ENCODE peak calls at places on chromosomes 2 and 18, in six cellular contexts. One of them, this sample, is unnamed.

GRCh38 chr2:120312861-120313694 is 32.9 kb upstream of the INHBB start:
- DNase-seq in A549: peak
- DNase-seq in upper lobe of left lung: peak
- DNase-seq in transverse colon: peak
- DNase-seq in coronary artery: peak
- DNase-seq in PC-3: peak
- DNase-seq in this sample: peak

GRCh38 chr2:27583390-27583915 is 611 bp downstream of the ZNF512 start:
- DNase-seq in A549: no peak
- DNase-seq in upper lobe of left lung: no peak
- DNase-seq in transverse colon: no peak
- DNase-seq in coronary artery: no peak
- DNase-seq in PC-3: no peak
- DNase-seq in this sample: no peak

GRCh38 chr2:188294547-188294946 is 2.9 kb downstream of the GULP1 start:
- DNase-seq in A549: no peak
- DNase-seq in upper lobe of left lung: no peak
- DNase-seq in transverse colon: no peak
- DNase-seq in coronary artery: no peak
- DNase-seq in PC-3: peak
- DNase-seq in this sample: no peak

GRCh38 chr18:67072789-67073188 is 443.7 kb downstream of the DSEL start:
- DNase-seq in A549: no peak
- DNase-seq in upper lobe of left lung: no peak
- DNase-seq in transverse colon: no peak
- DNase-seq in coronary artery: no peak
- DNase-seq in PC-3: peak
- DNase-seq in this sample: no peak

GRCh38 chr2:34848132-34848531 is 1249.0 kb upstream of the FAM98A start:
- DNase-seq in A549: no peak
- DNase-seq in upper lobe of left lung: no peak
- DNase-seq in transverse colon: no peak
- DNase-seq in coronary artery: no peak
- DNase-seq in PC-3: no peak
- DNase-seq in this sample: no peak

GRCh38 chr2:169095631-169096105 is 26.3 kb downstream of the DHRS9 start:
- DNase-seq in A549: peak
- DNase-seq in upper lobe of left lung: no peak
- DNase-seq in transverse colon: no peak
- DNase-seq in coronary artery: no peak
- DNase-seq in PC-3: peak
- DNase-seq in this sample: no peak

GRCh38 chr18:55513199-55513598 is 74.8 kb downstream of the TCF4 start:
- DNase-seq in A549: no peak
- DNase-seq in upper lobe of left lung: no peak
- DNase-seq in transverse colon: no peak
- DNase-seq in coronary artery: no peak
- DNase-seq in PC-3: no peak
- DNase-seq in this sample: no peak

GRCh38 chr18:13598591-13598990 is 127.8 kb downstream of the FAM210A start:
- DNase-seq in A549: no peak
- DNase-seq in upper lobe of left lung: no peak
- DNase-seq in transverse colon: no peak
- DNase-seq in coronary artery: no peak
- DNase-seq in PC-3: no peak
- DNase-seq in this sample: no peak

GRCh38 chr18:25832008-25832604 is 258.3 kb downstream of the SS18 start:
- DNase-seq in A549: peak
- DNase-seq in upper lobe of left lung: peak
- DNase-seq in transverse colon: peak
- DNase-seq in coronary artery: no peak
- DNase-seq in PC-3: peak
- DNase-seq in this sample: no peak

GRCh38 chr2:111534816-111535803 is 348.9 kb downstream of the ANAPC1 start:
- DNase-seq in A549: no peak
- DNase-seq in upper lobe of left lung: peak
- DNase-seq in transverse colon: peak
- DNase-seq in coronary artery: no peak
- DNase-seq in PC-3: peak
- DNase-seq in this sample: no peak

GRCh38 chr2:105765415-105766299 is 20.9 kb downstream of the NCK2 start:
- DNase-seq in A549: no peak
- DNase-seq in upper lobe of left lung: no peak
- DNase-seq in transverse colon: no peak
- DNase-seq in coronary artery: no peak
- DNase-seq in PC-3: no peak
- DNase-seq in this sample: no peak

GRCh38 chr2:240786355-240786841 is 33.6 kb downstream of the KIF1A start:
- DNase-seq in A549: no peak
- DNase-seq in upper lobe of left lung: no peak
- DNase-seq in transverse colon: no peak
- DNase-seq in coronary artery: no peak
- DNase-seq in PC-3: no peak
- DNase-seq in this sample: no peak

GRCh38 chr2:127401757-127402695 is 14.3 kb upstream of the MAP3K2 start:
- DNase-seq in A549: no peak
- DNase-seq in upper lobe of left lung: no peak
- DNase-seq in transverse colon: peak
- DNase-seq in coronary artery: no peak
- DNase-seq in PC-3: peak
- DNase-seq in this sample: no peak

GRCh38 chr2:38269421-38269820 is 107.7 kb downstream of the ATL2 start:
- DNase-seq in A549: no peak
- DNase-seq in upper lobe of left lung: no peak
- DNase-seq in transverse colon: no peak
- DNase-seq in coronary artery: peak
- DNase-seq in PC-3: no peak
- DNase-seq in this sample: no peak

GRCh38 chr2:219119422-219120043 is 41.1 kb downstream of the NHEJ1 start:
- DNase-seq in A549: peak
- DNase-seq in upper lobe of left lung: peak
- DNase-seq in transverse colon: peak
- DNase-seq in coronary artery: no peak
- DNase-seq in PC-3: peak
- DNase-seq in this sample: peak

GRCh38 chr2:120486946-120487345 is 141.0 kb downstream of the INHBB start:
- DNase-seq in A549: no peak
- DNase-seq in upper lobe of left lung: no peak
- DNase-seq in transverse colon: no peak
- DNase-seq in coronary artery: no peak
- DNase-seq in PC-3: peak
- DNase-seq in this sample: no peak

DNA sequence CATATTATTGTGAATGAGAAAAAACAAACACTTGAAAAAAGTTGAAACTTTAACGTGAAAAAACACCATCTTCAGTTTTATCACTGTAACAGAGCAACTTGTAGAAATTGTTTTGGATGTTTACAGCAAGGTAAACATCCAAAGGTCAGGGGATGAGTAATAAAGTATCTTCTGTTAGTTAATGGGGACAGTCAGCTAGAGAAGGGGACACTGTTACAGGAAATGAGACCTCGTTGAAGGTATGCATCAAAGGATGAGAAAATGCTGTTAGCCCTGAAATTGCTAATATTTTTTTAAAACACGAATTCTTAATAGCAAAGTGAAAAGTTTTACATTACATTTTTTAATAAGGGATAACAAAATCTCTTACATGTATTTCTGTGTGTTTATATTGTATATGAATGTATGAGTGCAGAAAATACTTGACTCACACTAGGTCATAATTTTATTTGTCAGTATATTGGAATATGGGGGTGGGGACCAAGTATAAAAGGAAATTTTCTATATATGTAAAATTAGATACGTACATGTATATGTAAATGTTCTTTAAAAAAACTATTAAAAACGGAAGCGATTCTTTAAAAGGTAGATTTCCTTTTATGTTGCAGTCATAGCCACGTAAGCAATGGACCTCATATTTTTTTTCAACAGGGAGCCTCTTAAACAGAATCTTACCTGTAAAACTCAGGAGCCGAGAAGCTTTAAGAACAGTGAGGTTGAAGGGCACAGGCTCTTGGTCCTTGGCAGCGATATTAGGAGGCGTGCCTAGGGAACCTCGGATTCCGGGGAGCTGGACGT is 3.1 kb downstream of the RHBDD1 start:
- DNase-seq in A549: no peak
- DNase-seq in upper lobe of left lung: no peak
- DNase-seq in transverse colon: no peak
- DNase-seq in coronary artery: no peak
- DNase-seq in PC-3: peak
- DNase-seq in this sample: no peak
- TF ChIP-seq CTCF in A549: no peak
- TF ChIP-seq CTCF in upper lobe of left lung: no peak
- TF ChIP-seq CTCF in transverse colon: no peak
- TF ChIP-seq CTCF in coronary artery: no peak
- TF ChIP-seq CTCF in PC-3: no peak
- TF ChIP-seq CTCF in this sample: no peak

GRCh38 chr2:116440104-116440653 is 1374.3 kb upstream of the DDX18 start:
- DNase-seq in A549: no peak
- DNase-seq in upper lobe of left lung: no peak
- DNase-seq in transverse colon: no peak
- DNase-seq in coronary artery: no peak
- DNase-seq in PC-3: no peak
- DNase-seq in this sample: no peak

DNA sequence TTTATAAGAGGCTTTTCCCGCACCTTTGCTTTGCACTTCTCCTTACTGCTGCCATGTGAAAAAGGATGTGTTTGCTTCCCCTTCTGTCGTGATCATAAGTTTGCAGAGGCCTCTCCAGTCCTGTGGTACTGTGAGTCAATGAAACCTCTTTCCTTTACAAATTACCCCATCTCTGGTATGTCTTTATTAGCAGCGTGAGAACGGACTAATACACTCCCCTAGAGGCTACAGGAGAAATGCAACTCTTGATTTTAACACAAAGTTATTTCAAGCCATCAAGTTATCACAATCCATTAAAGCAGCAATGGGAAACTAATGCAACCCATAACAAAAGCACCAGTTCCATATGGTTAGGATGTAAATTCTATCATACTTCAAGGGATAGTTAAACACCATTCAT is 1378.8 kb upstream of the DDX18 start:
- DNase-seq in A549: no peak
- DNase-seq in upper lobe of left lung: no peak
- DNase-seq in transverse colon: no peak
- DNase-seq in coronary artery: no peak
- DNase-seq in PC-3: no peak
- DNase-seq in this sample: no peak
- TF ChIP-seq CTCF in A549: no peak
- TF ChIP-seq CTCF in upper lobe of left lung: no peak
- TF ChIP-seq CTCF in transverse colon: no peak
- TF ChIP-seq CTCF in coronary artery: no peak
- TF ChIP-seq CTCF in PC-3: no peak
- TF ChIP-seq CTCF in this sample: no peak

GRCh38 chr2:6845312-6845711 is 20.4 kb downstream of the CMPK2 start:
- DNase-seq in A549: peak
- DNase-seq in upper lobe of left lung: no peak
- DNase-seq in transverse colon: no peak
- DNase-seq in coronary artery: no peak
- DNase-seq in PC-3: no peak
- DNase-seq in this sample: no peak

GRCh38 chr2:6841537-6842287 is 24.0 kb downstream of the CMPK2 start:
- DNase-seq in A549: no peak
- DNase-seq in upper lobe of left lung: no peak
- DNase-seq in transverse colon: no peak
- DNase-seq in coronary artery: no peak
- DNase-seq in PC-3: no peak
- DNase-seq in this sample: no peak

GRCh38 chr2:6846967-6847695 is 18.6 kb downstream of the CMPK2 start:
- DNase-seq in A549: peak
- DNase-seq in upper lobe of left lung: no peak
- DNase-seq in transverse colon: no peak
- DNase-seq in coronary artery: no peak
- DNase-seq in PC-3: no peak
- DNase-seq in this sample: no peak

GRCh38 chr2:6846540-6846939 is 19.2 kb downstream of the CMPK2 start:
- DNase-seq in A549: no peak
- DNase-seq in upper lobe of left lung: no peak
- DNase-seq in transverse colon: no peak
- DNase-seq in coronary artery: no peak
- DNase-seq in PC-3: no peak
- DNase-seq in this sample: no peak

DNA sequence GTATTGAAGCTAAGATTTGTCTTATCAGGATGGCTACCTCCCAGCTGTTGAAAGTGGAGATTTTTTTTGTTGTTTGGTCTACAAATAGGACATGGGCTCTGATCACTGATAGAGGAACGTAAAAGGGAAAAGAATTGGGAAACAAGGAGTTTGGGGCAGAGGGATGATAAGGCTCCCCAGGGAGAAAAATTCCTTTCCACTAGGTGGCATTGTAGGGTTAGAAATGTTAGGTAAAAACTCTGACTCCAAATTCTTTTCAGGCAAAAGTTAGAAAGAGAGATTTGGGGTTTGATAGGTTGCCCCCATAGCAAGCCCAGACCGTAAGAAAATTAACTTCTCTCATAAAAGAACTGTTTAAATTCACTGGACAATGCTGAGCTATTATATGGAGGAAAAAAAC is 19.8 kb downstream of the CMPK2 start:
- DNase-seq in A549: no peak
- DNase-seq in upper lobe of left lung: no peak
- DNase-seq in transverse colon: no peak
- DNase-seq in coronary artery: no peak
- DNase-seq in PC-3: peak
- DNase-seq in this sample: no peak
- TF ChIP-seq CTCF in A549: peak
- TF ChIP-seq CTCF in upper lobe of left lung: no peak
- TF ChIP-seq CTCF in transverse colon: no peak
- TF ChIP-seq CTCF in coronary artery: no peak
- TF ChIP-seq CTCF in PC-3: peak
- TF ChIP-seq CTCF in this sample: no peak

GRCh38 chr2:235552671-235553070 is 58.8 kb downstream of the AGAP1 start:
- DNase-seq in A549: no peak
- DNase-seq in upper lobe of left lung: no peak
- DNase-seq in transverse colon: no peak
- DNase-seq in coronary artery: no peak
- DNase-seq in PC-3: no peak
- DNase-seq in this sample: no peak

GRCh38 chr2:235550378-235550760 is 56.5 kb downstream of the AGAP1 start:
- DNase-seq in A549: no peak
- DNase-seq in upper lobe of left lung: no peak
- DNase-seq in transverse colon: no peak
- DNase-seq in coronary artery: no peak
- DNase-seq in PC-3: no peak
- DNase-seq in this sample: no peak

GRCh38 chr2:235553291-235553690 is 59.4 kb downstream of the AGAP1 start:
- DNase-seq in A549: peak
- DNase-seq in upper lobe of left lung: no peak
- DNase-seq in transverse colon: no peak
- DNase-seq in coronary artery: no peak
- DNase-seq in PC-3: no peak
- DNase-seq in this sample: no peak

GRCh38 chr2:235550946-235551345 is 57.1 kb downstream of the AGAP1 start:
- DNase-seq in A549: no peak
- DNase-seq in upper lobe of left lung: no peak
- DNase-seq in transverse colon: no peak
- DNase-seq in coronary artery: no peak
- DNase-seq in PC-3: no peak
- DNase-seq in this sample: no peak

DNA sequence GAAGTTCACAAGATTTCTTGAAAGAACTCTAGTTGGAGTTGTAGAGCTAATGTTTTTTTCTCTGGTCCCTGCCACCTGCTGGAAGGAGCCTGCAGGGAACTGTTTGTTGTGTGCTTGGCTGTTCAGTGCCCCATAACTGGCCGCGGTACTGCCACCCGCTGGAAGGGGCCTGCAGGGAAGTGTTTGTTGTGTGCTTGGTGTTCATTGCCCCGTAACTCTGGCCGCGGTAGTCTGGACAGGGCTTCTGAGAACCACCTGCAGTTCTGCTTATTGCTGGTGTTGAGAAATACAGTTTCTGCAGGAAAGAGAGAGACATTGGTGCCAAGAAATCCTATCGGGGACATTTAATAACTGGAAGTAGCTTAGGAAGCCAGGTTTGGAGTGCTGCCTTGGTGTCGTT is 58.1 kb downstream of the AGAP1 start:
- DNase-seq in A549: peak
- DNase-seq in upper lobe of left lung: peak
- DNase-seq in transverse colon: peak
- DNase-seq in coronary artery: no peak
- DNase-seq in PC-3: peak
- DNase-seq in this sample: no peak
- TF ChIP-seq CTCF in A549: peak
- TF ChIP-seq CTCF in upper lobe of left lung: peak
- TF ChIP-seq CTCF in transverse colon: peak
- TF ChIP-seq CTCF in coronary artery: no peak
- TF ChIP-seq CTCF in PC-3: peak
- TF ChIP-seq CTCF in this sample: no peak

This sample was measured in activated B cell treated with CpG ODN at 0.5 μM for 24 hours.